ENCODE peak calls at places on chromosome 17, in four cellular contexts. R, X, W and N are unnamed samples.

GRCh38 chr17:38789185-38789584 is 10.2 kb downstream of the PIP4K2B start:
- DNase-seq in R (no peak), X (no peak), W (no peak), N (no peak)

GRCh38 chr17:75559958-75560533 is 27.6 kb upstream of the MYO15B start:
- DNase-seq in R (no peak), X (no peak), W (no peak), N (no peak)

GRCh38 chr17:83103200-83103937 is 24.0 kb downstream of the METRNL start:
- DNase-seq in R (peak; percentile 60), X (no peak), W (no peak), N (peak; percentile 19)

GRCh38 chr17:27241346-27241946 is 52.5 kb upstream of the WSB1 start:
- DNase-seq in R (no peak), X (no peak), W (no peak), N (no peak)

GRCh38 chr17:39209317-39210092 is 9.4 kb downstream of the RPL19 start:
- DNase-seq in R (peak; percentile 47), X (peak; percentile 74), W (peak; percentile 64), N (no peak)

GRCh38 chr17:21513012-21513570 is 136.9 kb downstream of the KCNJ12 start:
- DNase-seq in R (peak; percentile 75), X (peak; percentile 73), W (peak; percentile 66), N (no peak)

GRCh38 chr17:30379303-30380105 is 777 bp downstream of the CPD start:
- DNase-seq in R (peak; percentile 55), X (peak; percentile 35), W (peak; percentile 13), N (no peak)

GRCh38 chr17:40450175-40450574 is 6.9 kb downstream of the IGFBP4 start:
- DNase-seq in R (no peak), X (no peak), W (no peak), N (no peak)

GRCh38 chr17:45361451-45361850 is 44.6 kb upstream of the MAP3K14 start:
- DNase-seq in R (no peak), X (no peak), W (no peak), N (no peak)

GRCh38 chr17:38543403-38544174 is 62.2 kb downstream of the SRCIN1 start:
- DNase-seq in R (no peak), X (no peak), W (no peak), N (no peak)

GRCh38 chr17:32495347-32496253 is 8.8 kb downstream of the CDK5R1 start:
- DNase-seq in R (peak; percentile 68), X (peak; percentile 53), W (no peak), N (no peak)

GRCh38 chr17:6853764-6854442 is 22.4 kb upstream of the TEKT1 start:
- DNase-seq in R (no peak), X (no peak), W (no peak), N (no peak)

GRCh38 chr17:75345514-75346167 is 56.4 kb upstream of the SLC25A19 start:
- DNase-seq in R (no peak), X (no peak), W (no peak), N (no peak)

GRCh38 chr17:82832881-82833475 is 6.8 kb downstream of the ZNF750 start:
- DNase-seq in R (no peak), X (no peak), W (no peak), N (no peak)

GRCh38 chr17:32483451-32484019 is 3.3 kb upstream of the CDK5R1 start:
- DNase-seq in R (peak; percentile 54), X (peak; percentile 80), W (no peak), N (peak; percentile 52)

GRCh38 chr17:47720754-47721533 is 12.1 kb upstream of the TBX21 start:
- DNase-seq in R (no peak), X (no peak), W (peak; percentile 68), N (no peak)

GRCh38 chr17:72142614-72143013 is 21.8 kb downstream of the SOX9 start:
- DNase-seq in R (no peak), X (no peak), W (no peak), N (no peak)

GRCh38 chr17:73231363-73231762 is 30.3 kb downstream of the CPSF4L start:
- DNase-seq in R (no peak), X (no peak), W (no peak), N (no peak)

GRCh38 chr17:17503566-17504130 is 7.5 kb upstream of the RASD1 start:
- DNase-seq in R (no peak), X (no peak), W (no peak), N (no peak)

GRCh38 chr17:12756786-12757185 is 32.5 kb upstream of the ARHGAP44 start:
- DNase-seq in R (no peak), X (no peak), W (no peak), N (no peak)

GRCh38 chr17:43572368-43572980 is 26.3 kb upstream of the ETV4 start:
- DNase-seq in R (no peak), X (no peak), W (no peak), N (no peak)

GRCh38 chr17:10182785-10183184 is 15.6 kb downstream of the GAS7 start:
- DNase-seq in R (no peak), X (no peak), W (no peak), N (no peak)

GRCh38 chr17:75574404-75575093 is 13.1 kb upstream of the MYO15B start:
- DNase-seq in R (no peak), X (no peak), W (no peak), N (no peak)

GRCh38 chr17:68570531-68570930 is 30.6 kb downstream of the FAM20A start:
- DNase-seq in R (no peak), X (no peak), W (no peak), N (no peak)

GRCh38 chr17:41593306-41594095 is 6.8 kb upstream of the KRT14 start:
- DNase-seq in R (no peak), X (no peak), W (no peak), N (no peak)
- H3K4me3 ChIP-seq in R (no peak overlapping the region), X (no peak overlapping the region), W (no peak overlapping the region), N (no peak overlapping the region)

DNA sequence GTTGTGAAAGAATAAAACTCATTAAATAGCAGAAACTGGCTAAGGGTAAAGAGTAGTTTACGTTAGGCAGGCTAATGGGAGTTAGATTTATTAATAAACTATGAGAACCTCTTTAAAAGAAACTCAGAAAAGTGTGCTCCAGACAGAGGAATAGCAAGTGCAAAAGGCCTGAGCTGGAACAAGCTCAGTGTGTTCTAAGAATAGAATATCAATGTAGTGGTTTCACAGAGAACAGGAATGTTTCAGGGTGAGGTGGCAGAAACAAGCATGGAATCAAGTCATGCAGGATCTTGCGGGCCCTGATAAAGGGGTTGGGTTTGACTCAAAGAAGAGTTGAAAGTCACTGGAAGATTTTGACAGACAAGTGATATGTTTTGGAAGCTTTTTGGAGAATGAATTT is 164.0 kb upstream of the HS3ST3A1 start:
- DNase-seq in R (no peak), X (no peak), W (no peak), N (no peak)
- H3K4me3 ChIP-seq in R (no peak overlapping the region), X (no peak overlapping the region), W (no peak overlapping the region), N (no peak overlapping the region)

DNA sequence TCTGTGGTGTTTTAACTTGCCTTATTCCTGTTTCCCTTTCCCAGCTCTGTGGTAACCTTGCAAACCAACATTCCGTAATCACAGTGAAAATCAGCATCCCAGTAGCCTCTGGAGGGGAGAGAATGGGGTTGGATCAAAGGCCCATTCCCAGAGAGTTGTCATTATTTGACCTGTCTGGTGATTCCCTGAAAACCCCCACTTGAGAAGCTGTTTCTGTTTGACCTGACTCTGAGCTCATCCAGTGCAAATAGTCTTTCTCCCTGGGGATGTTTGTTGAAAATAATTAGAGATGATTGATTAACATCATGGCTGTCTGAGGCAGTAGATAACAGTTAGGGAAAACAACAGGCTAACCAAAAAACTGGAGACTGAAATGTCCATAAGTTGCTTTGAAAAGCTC is 3.0 kb downstream of the CACNG1 start:
- DNase-seq in R (no peak), X (no peak), W (no peak), N (no peak)
- H3K4me3 ChIP-seq in R (no peak overlapping the region), X (no peak overlapping the region), W (no peak overlapping the region), N (no peak overlapping the region)

GRCh38 chr17:50102164-50102991 is 7.2 kb downstream of the PDK2 start:
- DNase-seq in R (peak; percentile 90), X (peak; percentile 81), W (no peak), N (no peak)

GRCh38 chr17:50100921-50101345 is 5.8 kb downstream of the PDK2 start:
- DNase-seq in R (peak; percentile 50), X (no peak), W (no peak), N (no peak)

GRCh38 chr17:50101346-50102163 is 6.4 kb downstream of the PDK2 start:
- DNase-seq in R (peak; percentile 63), X (peak; percentile 49), W (no peak), N (no peak)

GRCh38 chr17:50099003-50099402 is 3.9 kb downstream of the PDK2 start:
- DNase-seq in R (peak; percentile 78), X (peak; percentile 5), W (no peak), N (no peak)

GRCh38 chr17:50100480-50100883 is 5.3 kb downstream of the PDK2 start:
- DNase-seq in R (peak; percentile 33), X (no peak), W (no peak), N (no peak)
- H3K4me3 ChIP-seq in R (no peak overlapping the region), X (no peak overlapping the region), W (no peak overlapping the region), N (no peak overlapping the region)